ENCODE peak calls at places on chromosomes 13 and 19, in nine cellular contexts. One of them, this sample, is unnamed.

GRCh38 chr19:5393088-5393487 is 52.5 kb upstream of the PTPRS start:
- DNase-seq in Calu3: no peak
- DNase-seq in right cardiac atrium: no peak
- DNase-seq in cardiac muscle cell: no peak
- DNase-seq in left ventricle myocardium inferior: no peak
- DNase-seq in NCI-H2029: no peak
- DNase-seq in T-helper 2 cell: no peak
- DNase-seq in aorta: no peak
- DNase-seq in stimulated activated CD8-positive, alpha-beta memory T cell treated with anti-CD3 and anti-CD28 coated beads, Interleukin-7, amount 100 ng/mL, for 24 hours: no peak
- DNase-seq in this sample: no peak

GRCh38 chr13:24680258-24680920 is at the start of gene ATP12A:
- DNase-seq in aorta: no peak
- DNase-seq in right cardiac atrium: no peak
- DNase-seq in left ventricle myocardium inferior: no peak
- DNase-seq in Calu3: peak
- DNase-seq in NCI-H2029: no peak
- DNase-seq in cardiac muscle cell: no peak
- DNase-seq in T-helper 2 cell: no peak
- DNase-seq in stimulated activated CD8-positive, alpha-beta memory T cell treated with anti-CD3 and anti-CD28 coated beads, Interleukin-7, amount 100 ng/mL, for 24 hours: no peak
- DNase-seq in this sample: peak

GRCh38 chr13:76812206-76812882 is 73.9 kb downstream of the KCTD12 start:
- DNase-seq in cardiac muscle cell: peak
- DNase-seq in stimulated activated CD8-positive, alpha-beta memory T cell treated with anti-CD3 and anti-CD28 coated beads, Interleukin-7, amount 100 ng/mL, for 24 hours: no peak
- DNase-seq in Calu3: no peak
- DNase-seq in NCI-H2029: no peak
- DNase-seq in T-helper 2 cell: no peak
- DNase-seq in left ventricle myocardium inferior: peak
- DNase-seq in right cardiac atrium: peak
- DNase-seq in aorta: peak
- DNase-seq in this sample: no peak

GRCh38 chr13:42602910-42603309 is 29.0 kb downstream of the TNFSF11 start:
- DNase-seq in NCI-H2029: no peak
- DNase-seq in stimulated activated CD8-positive, alpha-beta memory T cell treated with anti-CD3 and anti-CD28 coated beads, Interleukin-7, amount 100 ng/mL, for 24 hours: no peak
- DNase-seq in right cardiac atrium: no peak
- DNase-seq in left ventricle myocardium inferior: no peak
- DNase-seq in cardiac muscle cell: peak
- DNase-seq in Calu3: no peak
- DNase-seq in aorta: no peak
- DNase-seq in T-helper 2 cell: no peak
- DNase-seq in this sample: no peak

GRCh38 chr19:13120817-13121216 is 2.8 kb downstream of the NACC1 start:
- DNase-seq in stimulated activated CD8-positive, alpha-beta memory T cell treated with anti-CD3 and anti-CD28 coated beads, Interleukin-7, amount 100 ng/mL, for 24 hours: no peak
- DNase-seq in right cardiac atrium: no peak
- DNase-seq in left ventricle myocardium inferior: no peak
- DNase-seq in aorta: no peak
- DNase-seq in T-helper 2 cell: no peak
- DNase-seq in Calu3: no peak
- DNase-seq in NCI-H2029: no peak
- DNase-seq in cardiac muscle cell: peak
- DNase-seq in this sample: no peak

GRCh38 chr13:71758823-71759222 is 108.2 kb downstream of the DACH1 start:
- DNase-seq in T-helper 2 cell: no peak
- DNase-seq in right cardiac atrium: no peak
- DNase-seq in aorta: no peak
- DNase-seq in stimulated activated CD8-positive, alpha-beta memory T cell treated with anti-CD3 and anti-CD28 coated beads, Interleukin-7, amount 100 ng/mL, for 24 hours: no peak
- DNase-seq in Calu3: no peak
- DNase-seq in cardiac muscle cell: peak
- DNase-seq in left ventricle myocardium inferior: no peak
- DNase-seq in NCI-H2029: no peak
- DNase-seq in this sample: no peak

GRCh38 chr19:694481-695349 is 537 bp downstream of the PRSS57 start:
- DNase-seq in cardiac muscle cell: no peak
- DNase-seq in left ventricle myocardium inferior: no peak
- DNase-seq in NCI-H2029: no peak
- DNase-seq in T-helper 2 cell: no peak
- DNase-seq in Calu3: no peak
- DNase-seq in stimulated activated CD8-positive, alpha-beta memory T cell treated with anti-CD3 and anti-CD28 coated beads, Interleukin-7, amount 100 ng/mL, for 24 hours: no peak
- DNase-seq in right cardiac atrium: peak
- DNase-seq in aorta: no peak
- DNase-seq in this sample: no peak

GRCh38 chr13:107803822-107804495 is 411.4 kb downstream of the LIG4 start:
- DNase-seq in cardiac muscle cell: no peak
- DNase-seq in right cardiac atrium: no peak
- DNase-seq in T-helper 2 cell: no peak
- DNase-seq in stimulated activated CD8-positive, alpha-beta memory T cell treated with anti-CD3 and anti-CD28 coated beads, Interleukin-7, amount 100 ng/mL, for 24 hours: no peak
- DNase-seq in left ventricle myocardium inferior: no peak
- DNase-seq in Calu3: no peak
- DNase-seq in aorta: no peak
- DNase-seq in NCI-H2029: no peak
- DNase-seq in this sample: no peak

GRCh38 chr13:46405457-46405856 is 18.4 kb upstream of the RUBCNL start:
- DNase-seq in aorta: no peak
- DNase-seq in NCI-H2029: no peak
- DNase-seq in right cardiac atrium: no peak
- DNase-seq in left ventricle myocardium inferior: no peak
- DNase-seq in stimulated activated CD8-positive, alpha-beta memory T cell treated with anti-CD3 and anti-CD28 coated beads, Interleukin-7, amount 100 ng/mL, for 24 hours: no peak
- DNase-seq in Calu3: no peak
- DNase-seq in T-helper 2 cell: no peak
- DNase-seq in cardiac muscle cell: no peak
- DNase-seq in this sample: no peak

GRCh38 chr19:401836-402535 is 7.0 kb downstream of the C2CD4C start:
- DNase-seq in stimulated activated CD8-positive, alpha-beta memory T cell treated with anti-CD3 and anti-CD28 coated beads, Interleukin-7, amount 100 ng/mL, for 24 hours: no peak
- DNase-seq in Calu3: no peak
- DNase-seq in left ventricle myocardium inferior: no peak
- DNase-seq in aorta: peak
- DNase-seq in T-helper 2 cell: no peak
- DNase-seq in cardiac muscle cell: no peak
- DNase-seq in right cardiac atrium: peak
- DNase-seq in NCI-H2029: no peak
- DNase-seq in this sample: peak

GRCh38 chr19:48391100-48392005 is at the start of gene KDELR1:
- DNase-seq in cardiac muscle cell: peak
- DNase-seq in NCI-H2029: no peak
- DNase-seq in T-helper 2 cell: peak
- DNase-seq in Calu3: peak
- DNase-seq in left ventricle myocardium inferior: peak
- DNase-seq in stimulated activated CD8-positive, alpha-beta memory T cell treated with anti-CD3 and anti-CD28 coated beads, Interleukin-7, amount 100 ng/mL, for 24 hours: no peak
- DNase-seq in right cardiac atrium: peak
- DNase-seq in aorta: peak
- DNase-seq in this sample: peak

GRCh38 chr19:8224394-8225145 is 15.4 kb downstream of the CERS4 start:
- DNase-seq in stimulated activated CD8-positive, alpha-beta memory T cell treated with anti-CD3 and anti-CD28 coated beads, Interleukin-7, amount 100 ng/mL, for 24 hours: no peak
- DNase-seq in right cardiac atrium: peak
- DNase-seq in left ventricle myocardium inferior: peak
- DNase-seq in Calu3: no peak
- DNase-seq in T-helper 2 cell: no peak
- DNase-seq in aorta: no peak
- DNase-seq in cardiac muscle cell: peak
- DNase-seq in NCI-H2029: no peak
- DNase-seq in this sample: no peak

GRCh38 chr13:112953591-112954487 is 15.2 kb upstream of the MCF2L start:
- DNase-seq in NCI-H2029: no peak
- DNase-seq in T-helper 2 cell: no peak
- DNase-seq in aorta: no peak
- DNase-seq in cardiac muscle cell: no peak
- DNase-seq in right cardiac atrium: no peak
- DNase-seq in stimulated activated CD8-positive, alpha-beta memory T cell treated with anti-CD3 and anti-CD28 coated beads, Interleukin-7, amount 100 ng/mL, for 24 hours: no peak
- DNase-seq in Calu3: no peak
- DNase-seq in left ventricle myocardium inferior: no peak
- DNase-seq in this sample: no peak

GRCh38 chr19:5292453-5292842 is 48.2 kb downstream of the PTPRS start:
- DNase-seq in aorta: no peak
- DNase-seq in stimulated activated CD8-positive, alpha-beta memory T cell treated with anti-CD3 and anti-CD28 coated beads, Interleukin-7, amount 100 ng/mL, for 24 hours: no peak
- DNase-seq in left ventricle myocardium inferior: no peak
- DNase-seq in right cardiac atrium: peak
- DNase-seq in T-helper 2 cell: no peak
- DNase-seq in cardiac muscle cell: no peak
- DNase-seq in NCI-H2029: no peak
- DNase-seq in Calu3: no peak
- DNase-seq in this sample: no peak

GRCh38 chr13:33797622-33798021 is 20.3 kb upstream of the RFC3 start:
- DNase-seq in cardiac muscle cell: peak
- DNase-seq in aorta: no peak
- DNase-seq in Calu3: no peak
- DNase-seq in NCI-H2029: no peak
- DNase-seq in stimulated activated CD8-positive, alpha-beta memory T cell treated with anti-CD3 and anti-CD28 coated beads, Interleukin-7, amount 100 ng/mL, for 24 hours: no peak
- DNase-seq in left ventricle myocardium inferior: no peak
- DNase-seq in T-helper 2 cell: no peak
- DNase-seq in right cardiac atrium: no peak
- DNase-seq in this sample: no peak

GRCh38 chr13:99316657-99317244 is 9.6 kb upstream of the GPR183 start:
- DNase-seq in cardiac muscle cell: no peak
- DNase-seq in right cardiac atrium: no peak
- DNase-seq in stimulated activated CD8-positive, alpha-beta memory T cell treated with anti-CD3 and anti-CD28 coated beads, Interleukin-7, amount 100 ng/mL, for 24 hours: no peak
- DNase-seq in aorta: no peak
- DNase-seq in NCI-H2029: peak
- DNase-seq in T-helper 2 cell: no peak
- DNase-seq in left ventricle myocardium inferior: no peak
- DNase-seq in Calu3: no peak
- DNase-seq in this sample: no peak

GRCh38 chr13:30718661-30719520 is 16.5 kb upstream of the ALOX5AP start:
- DNase-seq in cardiac muscle cell: peak
- DNase-seq in NCI-H2029: no peak
- DNase-seq in left ventricle myocardium inferior: no peak
- DNase-seq in stimulated activated CD8-positive, alpha-beta memory T cell treated with anti-CD3 and anti-CD28 coated beads, Interleukin-7, amount 100 ng/mL, for 24 hours: no peak
- DNase-seq in Calu3: no peak
- DNase-seq in T-helper 2 cell: no peak
- DNase-seq in aorta: no peak
- DNase-seq in right cardiac atrium: no peak
- DNase-seq in this sample: no peak

GRCh38 chr13:33349996-33350826 is 64.7 kb upstream of the STARD13 start:
- DNase-seq in left ventricle myocardium inferior: peak
- DNase-seq in cardiac muscle cell: peak
- DNase-seq in Calu3: peak
- DNase-seq in right cardiac atrium: peak
- DNase-seq in NCI-H2029: no peak
- DNase-seq in T-helper 2 cell: no peak
- DNase-seq in stimulated activated CD8-positive, alpha-beta memory T cell treated with anti-CD3 and anti-CD28 coated beads, Interleukin-7, amount 100 ng/mL, for 24 hours: no peak
- DNase-seq in aorta: peak
- DNase-seq in this sample: no peak

GRCh38 chr19:19137556-19138109 is 645 bp downstream of the TMEM161A start:
- DNase-seq in Calu3: no peak
- DNase-seq in aorta: no peak
- DNase-seq in left ventricle myocardium inferior: no peak
- DNase-seq in right cardiac atrium: peak
- DNase-seq in T-helper 2 cell: no peak
- DNase-seq in NCI-H2029: no peak
- DNase-seq in stimulated activated CD8-positive, alpha-beta memory T cell treated with anti-CD3 and anti-CD28 coated beads, Interleukin-7, amount 100 ng/mL, for 24 hours: no peak
- DNase-seq in cardiac muscle cell: peak
- DNase-seq in this sample: no peak

GRCh38 chr19:23554548-23554947 is 132.5 kb downstream of the ZNF675 start:
- DNase-seq in aorta: no peak
- DNase-seq in stimulated activated CD8-positive, alpha-beta memory T cell treated with anti-CD3 and anti-CD28 coated beads, Interleukin-7, amount 100 ng/mL, for 24 hours: no peak
- DNase-seq in left ventricle myocardium inferior: no peak
- DNase-seq in right cardiac atrium: no peak
- DNase-seq in T-helper 2 cell: no peak
- DNase-seq in NCI-H2029: no peak
- DNase-seq in cardiac muscle cell: no peak
- DNase-seq in Calu3: no peak
- DNase-seq in this sample: no peak

GRCh38 chr13:112824429-112824828 is 134.6 kb downstream of the ATP11A start:
- DNase-seq in aorta: no peak
- DNase-seq in stimulated activated CD8-positive, alpha-beta memory T cell treated with anti-CD3 and anti-CD28 coated beads, Interleukin-7, amount 100 ng/mL, for 24 hours: no peak
- DNase-seq in left ventricle myocardium inferior: no peak
- DNase-seq in NCI-H2029: no peak
- DNase-seq in cardiac muscle cell: no peak
- DNase-seq in Calu3: no peak
- DNase-seq in T-helper 2 cell: no peak
- DNase-seq in right cardiac atrium: no peak
- DNase-seq in this sample: no peak

GRCh38 chr19:40519352-40520322 is 52.8 kb downstream of the SPTBN4 start:
- DNase-seq in Calu3: peak
- DNase-seq in cardiac muscle cell: peak
- DNase-seq in NCI-H2029: no peak
- DNase-seq in left ventricle myocardium inferior: no peak
- DNase-seq in T-helper 2 cell: no peak
- DNase-seq in stimulated activated CD8-positive, alpha-beta memory T cell treated with anti-CD3 and anti-CD28 coated beads, Interleukin-7, amount 100 ng/mL, for 24 hours: no peak
- DNase-seq in right cardiac atrium: peak
- DNase-seq in aorta: no peak
- DNase-seq in this sample: no peak

GRCh38 chr13:110538632-110539031 is 22.9 kb downstream of the RAB20 start:
- DNase-seq in T-helper 2 cell: no peak
- DNase-seq in left ventricle myocardium inferior: peak
- DNase-seq in NCI-H2029: no peak
- DNase-seq in cardiac muscle cell: peak
- DNase-seq in stimulated activated CD8-positive, alpha-beta memory T cell treated with anti-CD3 and anti-CD28 coated beads, Interleukin-7, amount 100 ng/mL, for 24 hours: no peak
- DNase-seq in aorta: peak
- DNase-seq in right cardiac atrium: peak
- DNase-seq in Calu3: no peak
- DNase-seq in this sample: no peak

GRCh38 chr19:57648336-57649003 is 15.5 kb downstream of the ZNF211 start:
- DNase-seq in aorta: no peak
- DNase-seq in T-helper 2 cell: no peak
- DNase-seq in left ventricle myocardium inferior: no peak
- DNase-seq in NCI-H2029: peak
- DNase-seq in stimulated activated CD8-positive, alpha-beta memory T cell treated with anti-CD3 and anti-CD28 coated beads, Interleukin-7, amount 100 ng/mL, for 24 hours: no peak
- DNase-seq in Calu3: no peak
- DNase-seq in cardiac muscle cell: no peak
- DNase-seq in right cardiac atrium: no peak
- DNase-seq in this sample: no peak

GRCh38 chr13:113952983-113953520 is 20.8 kb downstream of the C13orf46 start:
- DNase-seq in Calu3: no peak
- DNase-seq in NCI-H2029: no peak
- DNase-seq in cardiac muscle cell: no peak
- DNase-seq in left ventricle myocardium inferior: no peak
- DNase-seq in stimulated activated CD8-positive, alpha-beta memory T cell treated with anti-CD3 and anti-CD28 coated beads, Interleukin-7, amount 100 ng/mL, for 24 hours: no peak
- DNase-seq in right cardiac atrium: peak
- DNase-seq in aorta: peak
- DNase-seq in T-helper 2 cell: no peak
- DNase-seq in this sample: peak

GRCh38 chr19:52923782-52924593 is 760 bp upstream of the ZNF888 start:
- DNase-seq in stimulated activated CD8-positive, alpha-beta memory T cell treated with anti-CD3 and anti-CD28 coated beads, Interleukin-7, amount 100 ng/mL, for 24 hours: no peak
- DNase-seq in right cardiac atrium: peak
- DNase-seq in T-helper 2 cell: no peak
- DNase-seq in Calu3: peak
- DNase-seq in NCI-H2029: no peak
- DNase-seq in left ventricle myocardium inferior: peak
- DNase-seq in cardiac muscle cell: peak
- DNase-seq in aorta: peak
- DNase-seq in this sample: no peak